ENCODE peak calls at places on chromosomes 2 and 18, in six cellular contexts. M, S, Q, V, P and R are unnamed samples.

GRCh38 chr2:230889911-230890601 is 25.3 kb downstream of the ITM2C start:
- DNase-seq in M (no peak), S (no peak), Q (no peak), V (no peak), P (no peak), R (no peak)

GRCh38 chr2:26251893-26252292 is 7.2 kb downstream of the HADHB start:
- DNase-seq in M (peak), S (no peak), Q (no peak), V (peak), P (no peak), R (peak)

GRCh38 chr18:3703732-3704176 is 253.8 kb downstream of the TGIF1 start:
- DNase-seq in M (peak), S (peak), Q (peak), V (peak), P (peak), R (peak)

GRCh38 chr2:19038096-19039015 is 320.1 kb downstream of the OSR1 start:
- DNase-seq in M (peak), S (no peak), Q (peak), V (no peak), P (no peak), R (peak)

GRCh38 chr2:85890522-85891176 is 1.9 kb upstream of the ST3GAL5 start:
- DNase-seq in M (no peak), S (no peak), Q (no peak), V (no peak), P (no peak), R (no peak)

GRCh38 chr2:109284816-109285215 is 155.8 kb downstream of the SH3RF3 start:
- DNase-seq in M (peak), S (no peak), Q (peak), V (no peak), P (no peak), R (peak)

GRCh38 chr2:44962176-44962695 is 20.7 kb downstream of the SIX3 start:
- DNase-seq in M (no peak), S (no peak), Q (no peak), V (no peak), P (no peak), R (no peak)

GRCh38 chr18:34710430-34711386 is 610 bp downstream of the DTNA start:
- DNase-seq in M (peak), S (no peak), Q (peak), V (no peak), P (no peak), R (peak)

GRCh38 chr2:19346983-19347618 is 11.3 kb downstream of the OSR1 start:
- DNase-seq in M (no peak), S (no peak), Q (peak), V (no peak), P (no peak), R (no peak)

GRCh38 chr2:236546561-236546961 is 23.1 kb upstream of the ACKR3 start:
- DNase-seq in M (no peak), S (no peak), Q (no peak), V (peak), P (no peak), R (no peak)

GRCh38 chr2:130370490-130370889 is 14.6 kb downstream of the PTPN18 start:
- DNase-seq in M (no peak), S (no peak), Q (no peak), V (peak), P (no peak), R (no peak)

GRCh38 chr2:10824191-10824590 is 11.6 kb upstream of the PDIA6 start:
- DNase-seq in M (no peak), S (no peak), Q (no peak), V (no peak), P (no peak), R (no peak)

GRCh38 chr2:43065871-43066270 is 160.5 kb downstream of the ZFP36L2 start:
- DNase-seq in M (no peak), S (no peak), Q (no peak), V (no peak), P (no peak), R (no peak)

GRCh38 chr2:33420726-33421125 is 55.7 kb upstream of the RASGRP3 start:
- DNase-seq in M (peak), S (no peak), Q (peak), V (no peak), P (no peak), R (peak)

GRCh38 chr18:56869189-56869777 is 218.1 kb downstream of the WDR7 start:
- DNase-seq in M (peak), S (peak), Q (peak), V (no peak), P (no peak), R (peak)

GRCh38 chr2:46194856-46195255 is 102.4 kb upstream of the EPAS1 start:
- DNase-seq in M (no peak), S (no peak), Q (no peak), V (no peak), P (no peak), R (no peak)

GRCh38 chr18:32257073-32257780 is 67.4 kb downstream of the MEP1B start:
- DNase-seq in M (no peak), S (no peak), Q (no peak), V (no peak), P (no peak), R (no peak)

GRCh38 chr2:110101280-110101844 is 14.3 kb downstream of the MALL start:
- DNase-seq in M (peak), S (no peak), Q (peak), V (peak), P (peak), R (peak)

GRCh38 chr2:171923206-171923605 is 945 bp downstream of the HAT1 start:
- DNase-seq in M (peak), S (no peak), Q (peak), V (peak), P (peak), R (peak)

GRCh38 chr2:224085246-224085645 is 46.2 kb upstream of the SERPINE2 start:
- DNase-seq in M (no peak), S (no peak), Q (peak), V (no peak), P (no peak), R (peak)

GRCh38 chr2:165621086-165621560 is 151.6 kb downstream of the CSRNP3 start:
- DNase-seq in M (peak), S (no peak), Q (peak), V (no peak), P (no peak), R (peak)

GRCh38 chr2:61763605-61764034 is 90.2 kb downstream of the FAM161A start:
- DNase-seq in M (peak), S (peak), Q (peak), V (no peak), P (peak), R (peak)

GRCh38 chr2:241224068-241224850 is 35.8 kb downstream of the ANO7 start:
- DNase-seq in M (peak), S (peak), Q (peak), V (no peak), P (no peak), R (peak)
- TF ChIP-seq CTCF in M (no peak), S (no peak), Q (peak), V (no peak), P (no peak), R (no peak)

DNA sequence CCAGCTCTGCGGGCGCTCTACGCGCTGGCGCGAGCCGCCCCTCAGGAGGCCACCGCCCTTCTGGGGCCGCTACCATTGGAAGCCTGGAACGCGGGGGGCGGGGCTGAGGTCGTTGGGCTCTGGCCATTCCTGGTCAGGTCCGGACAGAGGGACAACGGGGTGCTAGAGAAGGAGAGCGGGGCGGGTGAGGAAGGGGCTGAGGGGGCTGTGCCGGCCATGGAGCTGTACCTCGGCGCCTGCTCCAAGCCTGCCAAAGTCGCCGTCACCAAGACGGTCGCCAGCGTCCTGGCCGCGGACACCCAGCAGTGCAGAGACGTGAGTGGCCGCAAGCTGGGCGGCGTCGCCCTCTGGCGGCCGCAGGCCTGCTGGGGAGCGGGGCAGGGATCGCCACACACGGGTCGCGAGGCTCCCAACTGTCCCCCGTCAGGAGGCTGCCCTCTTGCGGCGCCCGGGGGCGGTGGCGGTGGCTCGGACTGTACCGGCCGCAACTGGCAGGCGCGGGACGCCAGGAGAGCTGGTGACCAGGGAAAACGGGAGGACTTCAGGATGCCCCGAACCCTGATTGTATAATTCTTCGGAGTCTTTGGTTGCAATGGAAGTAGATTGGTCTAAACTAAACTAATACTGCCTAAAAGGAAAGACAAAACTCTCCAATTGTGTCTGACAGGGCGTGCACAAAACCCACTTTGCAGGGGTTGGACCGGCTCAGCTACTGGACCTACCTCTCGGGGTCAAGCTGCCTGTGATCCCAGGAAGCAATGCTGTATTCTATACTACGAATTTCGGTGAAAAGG is at the start of gene FSIP2:
- DNase-seq in M (peak), S (peak), Q (peak), V (no peak), P (peak), R (peak)
- TF ChIP-seq CTCF in M (peak), S (peak), Q (peak), V (no peak), P (peak), R (peak)

GRCh38 chr2:128354731-128355470 is 36.2 kb upstream of the HS6ST1 start:
- DNase-seq in M (peak), S (no peak), Q (peak), V (peak), P (no peak), R (peak)
- TF ChIP-seq CTCF in M (peak), S (no peak), Q (peak), V (peak), P (no peak), R (peak)

GRCh38 chr2:115908731-115909130 is 1466.3 kb downstream of the DPP10 start:
- DNase-seq in M (no peak), S (no peak), Q (no peak), V (no peak), P (no peak), R (no peak)

GRCh38 chr2:115910270-115910669 is 1467.8 kb downstream of the DPP10 start:
- DNase-seq in M (no peak), S (peak), Q (no peak), V (no peak), P (no peak), R (no peak)
- TF ChIP-seq CTCF in M (no peak), S (peak), Q (no peak), V (no peak), P (no peak), R (no peak)

DNA sequence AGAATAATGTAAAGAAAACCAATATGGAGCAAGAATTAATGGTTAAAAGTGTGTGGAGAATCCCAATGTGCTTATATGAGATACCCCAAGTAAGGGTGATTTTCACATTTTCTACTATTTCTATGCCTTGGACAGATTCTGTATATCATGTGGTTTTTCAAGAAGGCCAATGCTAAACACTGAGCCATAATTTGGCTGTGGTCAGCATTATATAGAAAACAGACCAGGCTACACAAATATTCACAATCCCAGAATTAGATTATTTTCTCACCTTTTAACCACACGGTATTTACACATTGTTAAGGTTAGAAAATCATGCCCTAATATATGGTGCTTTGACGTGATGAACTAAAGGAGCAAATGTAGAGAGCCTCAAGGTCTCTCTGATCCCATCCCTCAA is 277.4 kb upstream of the LRATD1 start:
- DNase-seq in M (no peak), S (no peak), Q (no peak), V (no peak), P (no peak), R (no peak)
- TF ChIP-seq CTCF in M (no peak), S (no peak), Q (no peak), V (no peak), P (no peak), R (no peak)

GRCh38 chr18:64972545-64972944 is 778.3 kb upstream of the CDH7 start:
- DNase-seq in M (no peak), S (peak), Q (peak), V (no peak), P (no peak), R (no peak)
- TF ChIP-seq CTCF in M (no peak), S (no peak), Q (no peak), V (no peak), P (no peak), R (no peak)

GRCh38 chr2:75466708-75467311 is 93.9 kb downstream of the EVA1A start:
- DNase-seq in M (peak), S (peak), Q (peak), V (no peak), P (peak), R (peak)

GRCh38 chr2:75464348-75464946 is 96.3 kb downstream of the EVA1A start:
- DNase-seq in M (peak), S (no peak), Q (peak), V (peak), P (no peak), R (peak)

GRCh38 chr2:75460630-75461029 is 100.1 kb downstream of the EVA1A start:
- DNase-seq in M (no peak), S (no peak), Q (no peak), V (no peak), P (no peak), R (no peak)

GRCh38 chr2:75462714-75463113 is 98.0 kb downstream of the EVA1A start:
- DNase-seq in M (no peak), S (peak), Q (no peak), V (no peak), P (no peak), R (no peak)

DNA sequence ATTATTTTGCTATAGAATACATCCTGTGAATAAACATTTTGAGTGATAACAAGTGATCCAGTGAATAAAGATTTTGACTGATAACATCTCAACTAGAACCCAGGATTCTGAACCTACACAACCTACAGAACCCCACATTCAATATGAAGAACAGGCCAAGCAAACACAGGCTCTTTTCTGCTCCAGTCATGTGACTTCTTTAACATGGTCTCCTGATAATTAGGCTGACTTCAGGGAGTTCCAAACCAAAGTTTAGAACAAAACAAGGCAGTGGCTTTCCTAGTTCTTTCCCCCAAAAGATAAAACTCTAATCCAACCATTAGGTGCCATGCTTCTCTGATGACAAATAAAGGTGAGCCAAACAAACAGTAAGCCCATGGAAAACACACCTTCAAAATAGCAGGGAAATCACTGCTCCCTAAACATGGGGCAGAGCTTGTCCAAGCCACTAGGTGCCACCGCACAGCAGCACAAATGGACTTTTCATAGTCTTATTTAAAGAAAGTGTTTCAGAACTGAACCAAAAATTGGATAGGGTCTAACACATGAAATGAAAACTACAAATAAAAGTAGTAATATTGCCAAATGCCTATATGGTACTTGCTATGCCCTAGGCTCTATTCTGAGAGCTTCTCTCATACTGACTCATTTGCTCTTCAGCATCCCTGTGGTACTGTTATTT is 95.3 kb downstream of the EVA1A start:
- DNase-seq in M (peak), S (no peak), Q (peak), V (peak), P (no peak), R (peak)
- TF ChIP-seq CTCF in M (peak), S (peak), Q (peak), V (peak), P (no peak), R (peak)

DNA sequence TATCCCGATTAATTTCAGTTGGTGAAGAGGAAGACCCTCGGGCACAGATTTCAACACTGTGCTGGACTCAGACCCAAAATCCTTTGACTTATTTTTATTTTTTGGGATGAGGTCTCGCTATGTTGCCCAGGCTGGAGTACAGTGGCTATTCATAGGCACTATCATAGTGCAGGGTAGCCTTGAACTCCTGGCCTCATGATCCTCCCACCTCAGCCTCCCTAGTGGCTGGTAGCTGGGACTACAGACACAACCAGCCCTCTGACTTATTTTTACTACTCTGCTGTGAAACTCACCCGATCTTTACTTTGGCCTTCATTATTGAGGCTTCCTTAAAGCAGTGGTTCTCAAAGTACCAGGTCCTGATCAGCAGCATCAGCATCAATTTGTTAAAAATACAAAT is 18.2 kb upstream of the ADAM17 start:
- DNase-seq in M (no peak), S (no peak), Q (no peak), V (no peak), P (no peak), R (no peak)
- TF ChIP-seq CTCF in M (peak), S (peak), Q (no peak), V (peak), P (no peak), R (no peak)

GRCh38 chr2:160245614-160246156 is 45.6 kb upstream of the ITGB6 start:
- DNase-seq in M (no peak), S (no peak), Q (no peak), V (no peak), P (no peak), R (no peak)
- TF ChIP-seq CTCF in M (no peak), S (no peak), Q (no peak), V (no peak), P (no peak), R (no peak)